ENCODE peak calls at places on chromosomes 6 and 20, in eight cellular contexts. Y is body of pancreas, W is erythroblast, A is adrenal gland, I is transverse colon, B is stomach, X is A549, P is breast epithelium. U is an unnamed sample.

GRCh38 chr6:85864453-85865401 is 222.0 kb upstream of the SYNCRIP start:
- DNase-seq in W (no peak), A (peak), P (no peak), B (peak), X (no peak), I (no peak), Y (peak), U (peak)

GRCh38 chr6:79385893-79386292 is 151.3 kb downstream of the LCA5 start:
- DNase-seq in B (no peak), A (no peak), I (no peak), X (no peak), W (no peak), P (no peak), Y (no peak), U (no peak)

GRCh38 chr6:33249732-33250625 is 21.7 kb downstream of the VPS52 start:
- DNase-seq in W (no peak), A (peak), I (no peak), Y (no peak), B (no peak), X (no peak), P (no peak), U (no peak)

GRCh38 chr20:58032599-58032998 is 195.9 kb downstream of the ANKRD60 start:
- DNase-seq in I (no peak), W (no peak), A (no peak), X (no peak), P (no peak), B (no peak), Y (no peak), U (no peak)

GRCh38 chr6:119350202-119351004 is 842 bp upstream of the MAN1A1 start:
- DNase-seq in W (peak), Y (peak), P (no peak), A (peak), I (peak), B (no peak), X (no peak), U (no peak)

GRCh38 chr20:49559411-49560081 is 8.4 kb downstream of the PTGIS start:
- DNase-seq in I (peak), W (no peak), A (no peak), X (no peak), P (no peak), B (no peak), Y (no peak), U (no peak)

GRCh38 chr20:40562031-40562430 is 127.0 kb downstream of the MAFB start:
- DNase-seq in B (no peak), X (no peak), P (no peak), Y (no peak), W (no peak), I (peak), A (peak), U (no peak)

GRCh38 chr6:90266845-90267621 is 29.6 kb downstream of the BACH2 start:
- DNase-seq in W (no peak), I (no peak), Y (no peak), A (no peak), X (no peak), B (no peak), P (no peak), U (no peak)

GRCh38 chr6:165858571-165858970 is 195.5 kb upstream of the PDE10A start:
- DNase-seq in B (no peak), I (no peak), X (peak), W (no peak), P (no peak), Y (no peak), A (no peak), U (no peak)

GRCh38 chr6:16129623-16130243 is 847 bp downstream of the MYLIP start:
- DNase-seq in Y (peak), I (peak), A (peak), B (peak), X (peak), P (peak), W (peak), U (no peak)

GRCh38 chr6:16130437-16130891 is 1.6 kb downstream of the MYLIP start:
- DNase-seq in P (no peak), X (no peak), A (no peak), B (no peak), I (peak), Y (no peak), W (peak), U (peak)

GRCh38 chr6:16128759-16129622 is at the start of gene MYLIP:
- DNase-seq in A (peak), B (peak), X (peak), Y (peak), W (peak), P (peak), I (peak), U (peak)

GRCh38 chr6:16132909-16133308 is 4.0 kb downstream of the MYLIP start:
- DNase-seq in X (no peak), I (no peak), Y (no peak), P (no peak), A (no peak), B (no peak), W (peak), U (no peak)

DNA sequence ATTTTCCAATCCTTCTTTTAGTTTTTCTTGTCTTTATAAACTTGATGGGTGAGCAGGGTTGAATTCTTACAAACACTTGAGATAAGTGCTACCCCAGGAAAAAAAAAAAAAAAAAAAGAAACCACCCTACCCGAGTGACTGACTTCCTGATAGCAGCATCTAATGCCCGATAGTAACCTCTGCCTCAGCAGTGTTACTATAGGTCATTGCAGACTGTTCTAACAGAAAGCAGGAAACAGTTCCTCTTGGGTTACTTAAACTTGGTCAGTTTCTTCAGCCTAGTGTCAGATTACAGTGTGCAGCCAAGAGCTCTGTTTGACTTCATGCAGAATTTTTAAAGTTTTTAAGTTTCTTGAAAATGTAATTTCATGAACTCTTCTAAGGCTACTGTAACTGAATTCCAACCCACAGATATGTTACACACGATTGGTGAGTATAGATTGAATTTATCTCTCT is 2.1 kb downstream of the MYLIP start:
- DNase-seq in A (peak), I (peak), X (peak), W (peak), Y (peak), P (peak), B (peak), U (peak)
- TF ChIP-seq POLR2A in A (no peak), I (peak), X (no peak), W (no peak), Y (no peak), P (no peak), B (no peak), U (peak)

GRCh38 chr20:62635852-62636251 is 6.5 kb upstream of the SLCO4A1 start:
- DNase-seq in A (no peak), I (no peak), X (no peak), W (no peak), P (no peak), Y (no peak), B (no peak), U (no peak)
- TF ChIP-seq POLR2A in A (no peak), I (no peak), X (no peak), W (no peak), P (no peak), Y (no peak), B (no peak), U (no peak)

GRCh38 chr6:30555428-30556005 is 772 bp downstream of the GNL1 start:
- DNase-seq in Y (peak), A (peak), X (no peak), P (no peak), W (peak), B (peak), I (peak), U (peak)

GRCh38 chr6:30556714-30556963 is 350 bp upstream of the GNL1 start:
- DNase-seq in P (no peak), I (peak), A (no peak), Y (no peak), X (no peak), B (peak), W (no peak), U (peak)

GRCh38 chr6:30556964-30557682 is at the start of gene PRR3:
- DNase-seq in I (peak), W (peak), X (peak), P (peak), Y (peak), B (peak), A (peak), U (peak)

GRCh38 chr6:30554962-30555361 is 1.3 kb downstream of the GNL1 start:
- DNase-seq in W (no peak), X (no peak), Y (no peak), P (no peak), I (no peak), A (no peak), B (no peak), U (no peak)

GRCh38 chr6:30556006-30556713 is at the start of gene GNL1:
- DNase-seq in P (peak), W (peak), B (peak), X (peak), I (peak), Y (peak), A (peak), U (peak)
- TF ChIP-seq POLR2A in P (no peak), W (no peak), B (no peak), X (no peak), I (no peak), Y (no peak), A (peak), U (peak)

DNA sequence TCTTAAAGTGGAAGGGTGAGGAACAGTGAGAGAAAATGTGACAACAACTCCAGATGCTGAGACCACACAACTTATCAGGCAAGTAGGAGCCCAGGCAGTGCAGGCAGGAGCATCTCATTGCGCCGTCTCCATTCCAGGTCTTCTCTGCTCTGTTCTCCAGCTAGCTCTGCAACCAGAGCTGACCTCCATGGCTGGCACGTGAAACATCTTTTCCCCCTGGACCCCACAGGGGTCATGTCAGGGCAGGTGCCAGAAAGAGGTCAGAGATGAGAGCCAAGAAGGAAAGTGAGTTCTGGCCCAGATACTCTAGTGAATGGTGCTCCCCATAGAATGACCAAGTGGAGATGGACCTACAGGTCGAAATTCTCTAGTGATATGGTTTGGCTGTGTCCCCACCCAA is 281.4 kb downstream of the SMOC2 start:
- DNase-seq in A (no peak), W (no peak), P (no peak), X (no peak), B (no peak), I (no peak), Y (no peak), U (no peak)
- TF ChIP-seq POLR2A in A (no peak), W (no peak), P (no peak), X (no peak), B (no peak), I (no peak), Y (no peak), U (no peak)

GRCh38 chr6:28395918-28396317 is 3.6 kb downstream of the ZSCAN12 start:
- DNase-seq in W (no peak), I (no peak), B (no peak), X (no peak), Y (no peak), P (no peak), A (no peak), U (no peak)
- TF ChIP-seq POLR2A in W (no peak), I (no peak), B (no peak), X (no peak), Y (no peak), P (no peak), A (no peak), U (no peak)

DNA sequence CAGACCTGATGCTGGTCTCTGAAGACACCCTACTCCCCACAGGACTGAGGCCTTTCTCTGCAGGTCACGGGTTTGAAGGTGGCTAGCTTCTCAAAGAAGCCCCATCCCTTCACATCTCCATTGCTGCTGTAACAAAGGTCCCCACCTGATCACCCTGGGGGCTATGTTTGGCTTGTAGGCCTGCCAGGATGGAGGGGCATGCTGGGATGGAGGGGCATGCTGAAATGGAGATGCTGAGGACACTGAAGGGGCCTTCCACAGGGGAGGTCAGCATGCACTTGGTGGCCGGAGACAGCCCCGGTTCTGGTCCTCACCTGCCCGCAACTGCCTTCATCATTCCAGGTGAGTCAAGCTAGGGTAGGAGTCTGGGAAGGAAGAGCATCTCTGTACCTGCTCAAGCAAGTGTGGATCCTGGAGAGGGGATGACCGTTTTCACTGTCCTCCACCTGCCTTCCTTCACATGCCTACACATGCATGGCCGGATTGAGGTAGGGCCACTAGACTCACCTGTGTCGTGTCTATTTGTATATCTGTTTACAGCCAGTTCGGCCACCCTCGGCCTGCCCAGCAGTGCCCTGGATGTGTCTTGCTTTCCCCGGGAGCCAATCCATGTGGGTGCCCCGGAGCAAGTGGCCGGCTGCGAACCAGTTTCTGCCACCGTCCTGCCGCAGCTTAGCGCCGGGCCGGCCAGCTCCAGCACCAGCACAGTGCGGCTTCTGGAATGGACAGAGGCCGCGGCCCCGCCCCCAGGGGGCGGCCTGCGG is 6.0 kb downstream of the L3MBTL1 start:
- DNase-seq in Y (no peak), B (no peak), P (no peak), X (no peak), I (no peak), A (no peak), W (no peak), U (no peak)
- TF ChIP-seq POLR2A in Y (peak), B (no peak), P (no peak), X (no peak), I (peak), A (peak), W (peak), U (peak)

GRCh38 chr6:25315778-25316177 is 36.6 kb downstream of the CARMIL1 start:
- DNase-seq in A (no peak), P (no peak), Y (no peak), B (no peak), W (no peak), I (no peak), X (no peak), U (no peak)

GRCh38 chr6:25320459-25320858 is 41.3 kb downstream of the CARMIL1 start:
- DNase-seq in X (no peak), Y (no peak), W (no peak), P (no peak), I (no peak), B (no peak), A (no peak), U (no peak)

GRCh38 chr6:25316626-25317025 is 37.5 kb downstream of the CARMIL1 start:
- DNase-seq in W (no peak), B (no peak), I (no peak), X (no peak), P (no peak), Y (no peak), A (no peak), U (no peak)

GRCh38 chr6:25315194-25315593 is 36.0 kb downstream of the CARMIL1 start:
- DNase-seq in I (no peak), W (no peak), Y (no peak), A (no peak), X (no peak), B (no peak), P (no peak), U (no peak)

DNA sequence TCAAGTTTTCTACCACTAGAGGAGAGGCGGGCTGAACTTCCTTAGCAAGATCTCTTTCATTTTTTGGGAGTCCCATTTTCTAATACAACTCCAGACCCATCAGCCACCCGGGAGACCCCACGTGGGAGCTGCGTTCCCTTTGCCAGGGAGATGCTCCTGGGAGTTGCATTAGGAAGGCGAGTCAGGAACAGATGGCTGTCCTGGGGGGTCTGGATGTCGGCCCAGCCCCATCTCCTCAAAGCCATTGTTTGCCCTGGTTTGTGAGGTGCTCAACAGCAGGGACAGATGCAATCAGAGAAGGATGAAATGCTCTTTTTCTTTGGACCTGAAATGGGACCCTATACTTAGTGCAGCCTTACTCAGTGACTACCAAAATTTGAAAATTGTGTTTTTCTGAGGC is 39.4 kb downstream of the CARMIL1 start:
- DNase-seq in I (no peak), P (no peak), Y (no peak), X (no peak), B (no peak), W (no peak), A (no peak), U (no peak)
- TF ChIP-seq POLR2A in I (no peak), P (no peak), Y (no peak), X (no peak), B (no peak), W (no peak), A (no peak), U (no peak)

DNA sequence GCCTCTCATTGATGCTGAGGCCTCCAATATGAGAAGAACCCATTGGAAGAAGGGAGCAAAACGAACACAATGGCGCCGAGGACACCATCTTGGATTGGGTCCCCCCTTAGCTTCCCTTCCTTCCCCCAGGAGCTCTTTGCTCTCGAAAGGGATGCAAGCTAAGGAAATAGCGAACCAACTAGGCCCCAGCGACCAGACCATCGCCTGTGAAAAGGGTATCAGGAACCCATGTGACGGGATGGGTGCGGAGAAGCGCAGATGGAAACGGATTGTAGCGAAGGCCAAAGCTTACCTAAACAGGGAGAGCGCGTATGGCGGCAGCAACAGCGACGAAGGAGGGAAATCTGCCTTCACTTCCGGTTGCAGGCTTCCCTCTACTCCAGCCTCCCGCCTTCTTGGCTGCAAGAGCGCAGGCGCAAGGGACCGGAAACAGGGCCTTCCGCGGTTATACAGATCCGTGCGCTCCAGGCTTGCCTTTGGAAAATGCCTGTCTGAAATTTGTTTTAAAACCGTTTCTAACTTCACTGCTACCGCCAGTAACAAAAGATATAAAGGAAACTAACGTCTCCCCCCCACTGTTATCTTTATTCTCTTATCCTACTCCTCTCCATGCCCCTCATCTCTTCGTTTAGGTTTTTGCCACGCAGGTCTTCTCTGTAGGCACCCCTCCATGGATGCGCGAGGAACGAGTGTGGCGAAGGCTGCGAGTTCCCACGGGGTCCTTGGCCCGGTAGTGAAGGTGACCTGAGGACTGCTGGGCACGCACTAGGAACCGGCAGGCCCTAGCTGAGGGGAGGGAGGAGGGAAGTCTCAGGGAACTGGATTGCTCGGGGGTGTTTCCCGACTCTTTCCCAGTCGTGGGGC is at the start of gene DDX39B:
- DNase-seq in Y (peak), W (peak), I (peak), A (peak), X (peak), P (peak), B (peak), U (peak)
- TF ChIP-seq POLR2A in Y (peak), W (peak), I (peak), A (peak), X (peak), P (peak), B (no peak), U (peak)